ENCODE peak calls at places on chromosomes 11 and 22, in five cellular contexts. P is hepatocyte, W is transverse colon, F is body of pancreas, R is esophagus squamous epithelium. H is an unnamed sample.

GRCh38 chr11:32333335-32333991 is 101.9 kb downstream of the WT1 start:
- DNase-seq in P (peak; percentile 77), W (peak; percentile 55), F (peak; percentile 75), R (no peak), H (no peak)

GRCh38 chr11:45266693-45267451 is 19.3 kb downstream of the SYT13 start:
- DNase-seq in W (peak; percentile 85), R (no peak), P (peak; percentile 45), F (no peak), H (peak; percentile 34)

GRCh38 chr22:17997456-17997855 is 26.9 kb downstream of the MICAL3 start:
- DNase-seq in P (no peak), F (no peak), W (no peak), R (no peak), H (no peak)

GRCh38 chr11:67441731-67442401 is 1.4 kb downstream of the CORO1B start:
- DNase-seq in F (no peak), P (no peak), R (no peak), W (no peak), H (no peak)

GRCh38 chr11:16739326-16739875 is 954 bp downstream of the C11orf58 start:
- DNase-seq in R (no peak), F (no peak), P (peak; percentile 9), W (no peak), H (no peak)

GRCh38 chr11:72015511-72016061 is 16.9 kb downstream of the IL18BP start:
- DNase-seq in R (no peak), W (no peak), F (no peak), P (peak; percentile 44), H (peak; percentile 63)

GRCh38 chr11:101188173-101188572 is 58.6 kb upstream of the PGR start:
- DNase-seq in W (no peak), R (no peak), F (no peak), P (no peak), H (no peak)

GRCh38 chr22:48710410-48710809 is 1117.3 kb downstream of the BRD1 start:
- DNase-seq in P (no peak), F (no peak), W (no peak), R (no peak), H (no peak)

GRCh38 chr11:6387811-6388599 is 2.3 kb upstream of the SMPD1 start:
- DNase-seq in F (no peak), P (no peak), W (no peak), R (no peak), H (no peak)

GRCh38 chr11:56948991-56949390 is 39.7 kb upstream of the OR5AK2 start:
- DNase-seq in P (peak; percentile 46), F (no peak), W (no peak), R (no peak), H (no peak)

GRCh38 chr22:28188480-28188879 is 269.4 kb upstream of the PITPNB start:
- DNase-seq in P (no peak), R (no peak), W (no peak), F (no peak), H (no peak)

GRCh38 chr11:121479839-121480238 is 27.1 kb upstream of the SORL1-AS1 start:
- DNase-seq in F (no peak), W (no peak), P (no peak), R (no peak), H (no peak)

GRCh38 chr11:112219476-112220232 is 6.6 kb upstream of the PTS start:
- DNase-seq in W (peak; percentile 20), R (no peak), P (peak; percentile 77), F (peak; percentile 56), H (peak; percentile 39)

GRCh38 chr11:280762-281485 is 2.7 kb downstream of the NLRP6 start:
- DNase-seq in P (no peak), R (no peak), F (no peak), W (no peak), H (no peak)

GRCh38 chr11:282171-282570 is 4.0 kb downstream of the NLRP6 start:
- DNase-seq in F (no peak), P (no peak), W (no peak), R (no peak), H (no peak)

GRCh38 chr11:282630-283360 is 4.6 kb downstream of the NLRP6 start:
- DNase-seq in F (no peak), W (no peak), P (no peak), R (no peak), H (no peak)

GRCh38 chr11:279966-280761 is 2.0 kb downstream of the NLRP6 start:
- DNase-seq in R (no peak), F (peak; percentile 82), W (peak; percentile 65), P (no peak), H (no peak)

GRCh38 chr11:281486-282161 is 3.4 kb downstream of the NLRP6 start:
- DNase-seq in P (no peak), R (no peak), F (no peak), W (no peak), H (no peak)
- H3K4me3 ChIP-seq in P (no peak overlapping the region), R (peak overlapping the region; percentile 41), F (no peak overlapping the region), W (no peak overlapping the region), H (no peak overlapping the region)

DNA sequence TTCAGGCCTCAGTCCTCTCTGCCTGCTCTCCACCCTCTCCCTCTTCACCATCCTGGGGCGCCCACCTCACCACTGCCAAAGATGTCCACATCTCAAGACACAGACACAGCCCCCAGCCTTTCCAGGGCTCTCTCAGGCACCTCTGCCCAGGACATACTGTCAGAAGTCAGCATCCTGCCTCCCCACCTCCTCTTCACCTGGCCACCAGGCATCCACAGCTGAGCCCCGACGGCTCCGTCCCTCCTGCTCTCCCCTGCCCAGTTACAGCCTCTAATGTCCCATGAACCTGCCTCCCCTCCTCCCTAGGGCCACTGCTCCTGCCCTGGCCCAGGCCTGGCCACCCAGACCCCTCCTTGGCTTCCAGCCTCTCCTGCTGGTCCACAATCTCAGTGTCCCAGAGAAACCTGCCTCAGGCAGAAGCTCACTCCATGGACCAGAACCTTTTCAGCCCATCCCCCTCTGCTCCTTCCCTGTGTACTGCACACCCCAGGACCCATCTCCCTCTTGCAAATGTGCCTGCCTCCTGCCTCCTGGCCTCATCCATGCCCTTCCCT is 3.2 kb downstream of the LTBP3 start:
- DNase-seq in F (no peak), W (no peak), P (no peak), R (no peak), H (no peak)
- H3K4me1 ChIP-seq in F (peaks cover 61% of the 10 kb centered on the region), W (peaks cover 58% of the 10 kb centered on the region), P (peaks cover 46% of the 10 kb centered on the region), R (peaks cover 91% of the 10 kb centered on the region), H (peaks cover 11% of the 10 kb centered on the region)

GRCh38 chr11:8267280-8267679 is 3.6 kb upstream of the LMO1 start:
- DNase-seq in F (peak; percentile 5), R (no peak), W (no peak), P (no peak), H (no peak)

GRCh38 chr11:8267831-8268529 is 4.3 kb upstream of the LMO1 start:
- DNase-seq in R (no peak), P (no peak), F (peak; percentile 51), W (no peak), H (peak; percentile 30)

GRCh38 chr11:8263769-8264410 is at the start of gene LMO1:
- DNase-seq in W (peak; percentile 85), R (no peak), P (peak; percentile 91), F (peak; percentile 78), H (peak; percentile 86)

GRCh38 chr11:8266246-8267241 is 2.9 kb upstream of the LMO1 start:
- DNase-seq in R (no peak), P (no peak), W (no peak), F (peak; percentile 4), H (no peak)

GRCh38 chr11:8265681-8266241 is 2.1 kb upstream of the LMO1 start:
- DNase-seq in R (no peak), F (peak; percentile 7), W (no peak), P (no peak), H (no peak)
- TF ChIP-seq CTCF in R (no peak), F (no peak), W (no peak), P (no peak), H (peak; percentile 46)

GRCh38 chr11:76391811-76392475 is 10.8 kb downstream of the GVQW3 start:
- DNase-seq in R (no peak), P (no peak), W (no peak), F (no peak), H (no peak)
- H3K4me3 ChIP-seq in R (no peak overlapping the region), P (no peak overlapping the region), W (no peak overlapping the region), F (no peak overlapping the region), H (no peak overlapping the region)

GRCh38 chr11:128522063-128522942 is 65.1 kb downstream of the ETS1 start:
- DNase-seq in W (peak; percentile 96), R (peak; percentile 65), F (peak; percentile 95), P (peak; percentile 97), H (peak; percentile 95)
- H3K4me1 ChIP-seq in W (peaks cover 27% of the 10 kb centered on the region), R (peaks cover 53% of the 10 kb centered on the region), F (peaks cover 57% of the 10 kb centered on the region), P (peaks cover 37% of the 10 kb centered on the region), H (peaks cover 5% of the 10 kb centered on the region)

GRCh38 chr11:1457856-1458255 is 28.7 kb downstream of the MOB2 start:
- DNase-seq in P (no peak), R (no peak), W (no peak), F (no peak), H (no peak)

GRCh38 chr11:1459739-1460395 is 26.7 kb downstream of the MOB2 start:
- DNase-seq in F (no peak), W (no peak), R (no peak), P (no peak), H (no peak)

GRCh38 chr11:1457326-1457680 is 29.3 kb downstream of the MOB2 start:
- DNase-seq in F (no peak), P (no peak), R (no peak), W (no peak), H (no peak)

GRCh38 chr11:1459219-1459575 is 27.4 kb downstream of the MOB2 start:
- DNase-seq in P (no peak), R (no peak), F (no peak), W (no peak), H (no peak)

GRCh38 chr11:1458340-1459218 is 28.0 kb downstream of the MOB2 start:
- DNase-seq in W (peak; percentile 80), R (no peak), F (peak; percentile 66), P (peak; percentile 75), H (peak; percentile 71)
- TF ChIP-seq CTCF in W (peak; percentile 39), R (no peak), F (no peak), P (no peak), H (no peak)

DNA sequence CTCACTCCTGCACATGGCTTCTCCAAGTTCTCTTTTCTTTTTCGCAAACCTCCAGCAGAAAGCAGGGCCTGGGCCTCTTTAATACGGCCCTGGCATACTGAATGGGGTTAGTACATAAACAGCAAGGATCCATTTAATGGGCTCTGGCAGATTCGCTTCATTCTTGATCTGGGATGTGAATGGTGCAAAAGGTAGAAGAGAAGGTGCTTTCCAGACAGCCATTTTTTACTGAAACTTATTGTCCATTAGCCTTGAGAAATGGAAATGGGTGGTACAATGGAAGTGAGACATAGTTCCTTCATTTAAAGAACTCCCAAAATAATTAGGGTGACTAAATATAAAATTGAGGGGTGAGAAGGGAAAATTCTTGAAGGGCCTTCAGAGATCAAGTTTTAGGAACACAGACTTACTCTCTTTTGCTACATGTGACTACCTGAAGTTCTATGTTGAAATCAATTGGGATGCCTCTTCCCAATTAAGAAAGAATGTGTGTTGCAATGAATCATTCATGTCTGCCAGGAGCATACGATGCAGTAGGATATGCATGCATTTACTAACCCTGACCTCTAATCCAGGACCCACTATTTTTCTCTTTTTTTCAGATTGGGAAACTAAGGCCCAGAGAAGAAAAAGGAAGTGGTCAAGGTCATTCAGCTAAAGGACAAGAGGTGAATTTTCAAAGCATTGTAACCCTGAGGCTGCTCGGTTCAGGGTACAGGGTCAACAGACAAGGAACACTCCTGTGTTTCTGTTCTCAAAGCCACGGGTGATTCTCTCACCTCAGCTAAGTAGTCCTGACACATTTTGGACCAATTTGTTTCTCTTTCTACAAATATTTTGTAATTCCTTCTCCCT is 144.1 kb downstream of the BBOX1 start:
- DNase-seq in R (no peak), W (no peak), F (no peak), P (no peak), H (no peak)
- H3K4me3 ChIP-seq in R (no peak overlapping the region), W (no peak overlapping the region), F (no peak overlapping the region), P (no peak overlapping the region), H (no peak overlapping the region)